ENCODE peak calls at places on chromosomes 11 and 22, in six cellular contexts. D is T-helper 2 cell; X is fibroblast of lung; M is activated CD4-positive, alpha-beta T cell treated with anti-CD3 and anti-CD28 coated beads for 24 hours; C is MV-4-11; A is non-pigmented ciliary epithelial cell. N is an unnamed sample.

GRCh38 chr22:38832005-38832978 is 11.5 kb downstream of the NPTXR start:
- DNase-seq in D (no peak), X (no peak), M (no peak), C (no peak), A (no peak), N (no peak)

GRCh38 chr11:66784575-66784974 is 55.6 kb upstream of the SPTBN2 start:
- DNase-seq in D (no peak), X (peak), M (no peak), C (no peak), A (no peak), N (no peak)

GRCh38 chr11:96782632-96783031 is 392.8 kb downstream of the JRKL start:
- DNase-seq in D (no peak), X (no peak), M (no peak), C (no peak), A (no peak), N (no peak)

GRCh38 chr11:3035333-3035732 is 21.9 kb downstream of the CARS1 start:
- DNase-seq in D (no peak), X (no peak), M (no peak), C (no peak), A (no peak), N (no peak)

GRCh38 chr11:58829736-58830135 is 14.8 kb downstream of the GLYATL2 start:
- DNase-seq in D (no peak), X (peak), M (no peak), C (no peak), A (peak), N (no peak)

GRCh38 chr22:38924197-38924952 is 33.0 kb upstream of the APOBEC3A start:
- DNase-seq in D (no peak), X (peak), M (no peak), C (no peak), A (peak), N (peak)

GRCh38 chr22:49377306-49377705 is 450.4 kb downstream of the BRD1 start:
- DNase-seq in D (no peak), X (no peak), M (no peak), C (no peak), A (no peak), N (no peak)

GRCh38 chr11:75697906-75698563 is 19.6 kb upstream of the MOGAT2 start:
- DNase-seq in D (no peak), X (peak), M (no peak), C (no peak), A (no peak), N (no peak)

GRCh38 chr22:50691521-50691920 is 18.9 kb downstream of the SHANK3 start:
- DNase-seq in D (no peak), X (no peak), M (no peak), C (peak), A (no peak), N (peak)

GRCh38 chr11:69876013-69876412 is 56.8 kb upstream of the FGF3 start:
- DNase-seq in D (no peak), X (no peak), M (no peak), C (no peak), A (no peak), N (no peak)

GRCh38 chr11:64777449-64778222 is 706 bp downstream of the SF1 start:
- DNase-seq in D (peak), X (peak), M (peak), C (peak), A (peak), N (no peak)

GRCh38 chr22:42300286-42301071 is 30.0 kb upstream of the TCF20 start:
- DNase-seq in D (no peak), X (no peak), M (no peak), C (peak), A (no peak), N (no peak)

GRCh38 chr11:12079726-12080556 is 30.4 kb upstream of the MICAL2 start:
- DNase-seq in D (no peak), X (peak), M (no peak), C (no peak), A (peak), N (peak)

GRCh38 chr11:72786305-72787261 is 7.3 kb downstream of the STARD10 start:
- DNase-seq in D (no peak), X (no peak), M (no peak), C (peak), A (no peak), N (no peak)

GRCh38 chr22:41367680-41368542 is 13.8 kb upstream of the TEF start:
- DNase-seq in D (no peak), X (peak), M (no peak), C (no peak), A (no peak), N (no peak)

N was measured in HFF-Myc.